ENCODE peak calls at places on chromosomes 13 and 19, in seven cellular contexts. O is cardiac muscle cell, G is left ventricle myocardium inferior, D is PC-3, V is heart right ventricle, S is psoas muscle, H is ovary. Y is an unnamed sample.

GRCh38 chr13:50274181-50274580 is 258.9 kb downstream of the KCNRG start:
- DNase-seq in O (no peak), D (no peak), G (no peak), V (no peak), H (no peak), S (no peak), Y (no peak)

GRCh38 chr19:19591133-19591825 is 27.2 kb downstream of the PBX4 start:
- DNase-seq in O (no peak), G (no peak), D (peak; percentile 95), S (no peak), H (no peak), V (no peak), Y (peak; percentile 8)

GRCh38 chr13:60267498-60268202 is 103.9 kb upstream of the DIAPH3 start:
- DNase-seq in D (no peak), H (no peak), V (no peak), O (peak; percentile 70), G (no peak), S (no peak), Y (peak; percentile 37)

GRCh38 chr19:45499196-45500180 is 1.2 kb downstream of the PPM1N start:
- DNase-seq in O (peak; percentile 49), V (peak; percentile 45), G (no peak), D (peak; percentile 42), S (peak; percentile 80), H (no peak), Y (peak; percentile 67)

GRCh38 chr19:42942187-42942789 is 5.3 kb upstream of the PSG7 start:
- DNase-seq in H (no peak), D (peak; percentile 44), V (no peak), G (no peak), O (no peak), S (no peak), Y (no peak)

GRCh38 chr13:43305416-43305815 is 282.0 kb downstream of the DNAJC15 start:
- DNase-seq in S (no peak), D (peak; percentile 56), G (no peak), V (no peak), H (no peak), O (no peak), Y (no peak)

GRCh38 chr13:48750588-48751383 is 97.1 kb downstream of the CYSLTR2 start:
- DNase-seq in D (no peak), V (peak; percentile 42), S (peak; percentile 60), H (peak; percentile 74), G (peak; percentile 48), O (no peak), Y (no peak)

GRCh38 chr19:34313188-34313587 is 51.8 kb upstream of the GPI start:
- DNase-seq in H (no peak), O (no peak), S (no peak), D (peak; percentile 13), V (no peak), G (no peak), Y (no peak)

GRCh38 chr13:49421391-49421790 is 22.5 kb downstream of the CAB39L start:
- DNase-seq in H (no peak), D (peak; percentile 29), V (no peak), O (peak; percentile 11), G (no peak), S (no peak), Y (no peak)

GRCh38 chr19:57664269-57665127 is 4.2 kb upstream of the ZSCAN4 start:
- DNase-seq in D (peak; percentile 31), O (peak; percentile 88), H (peak; percentile 39), V (peak; percentile 68), S (peak; percentile 64), G (peak; percentile 66), Y (peak; percentile 31)

GRCh38 chr13:36882829-36883390 is 37.1 kb downstream of the SMAD9 start:
- DNase-seq in G (no peak), O (no peak), S (no peak), V (no peak), D (no peak), H (no peak), Y (no peak)

GRCh38 chr13:32150794-32151193 is 119.2 kb downstream of the FRY start:
- DNase-seq in D (no peak), V (peak; percentile 73), H (peak; percentile 80), O (no peak), G (peak; percentile 78), S (peak; percentile 82), Y (no peak)

GRCh38 chr19:39514840-39515550 is at the start of gene SELENOV:
- DNase-seq in G (no peak), H (peak; percentile 20), V (no peak), S (no peak), D (no peak), O (peak; percentile 43), Y (no peak)

GRCh38 chr13:89686171-89686570 is 1661.3 kb upstream of the MIR17HG start:
- DNase-seq in V (no peak), H (no peak), S (no peak), O (no peak), D (no peak), G (no peak), Y (no peak)

GRCh38 chr13:46751811-46752635 is 44.9 kb downstream of the ESD start:
- DNase-seq in S (no peak), V (no peak), H (no peak), G (no peak), D (no peak), O (no peak), Y (no peak)

GRCh38 chr19:38290631-38291147 is 13.4 kb upstream of the C19orf33 start:
- DNase-seq in V (no peak), O (no peak), D (peak; percentile 97), G (no peak), S (no peak), H (no peak), Y (peak; percentile 76)

GRCh38 chr19:1770866-1771576 is 17.7 kb downstream of the ONECUT3 start:
- DNase-seq in O (no peak), D (no peak), G (no peak), V (no peak), H (no peak), S (no peak), Y (no peak)

GRCh38 chr19:43524922-43525835 is 1.8 kb downstream of the ETHE1 start:
- DNase-seq in S (no peak), H (peak; percentile 57), D (peak; percentile 66), G (peak; percentile 49), O (peak; percentile 54), V (peak; percentile 43), Y (peak; percentile 60)

GRCh38 chr19:14683439-14683838 is 6.4 kb upstream of the ZNF333 start:
- DNase-seq in D (no peak), H (no peak), V (no peak), O (no peak), G (no peak), S (no peak), Y (no peak)

GRCh38 chr19:54159352-54160181 is at the start of gene LENG1:
- DNase-seq in D (peak; percentile 100), G (peak; percentile 99), O (peak; percentile 100), V (peak; percentile 96), H (peak; percentile 100), S (peak; percentile 99), Y (peak; percentile 100)

GRCh38 chr13:106685142-106685541 is 117.2 kb upstream of the ARGLU1 start:
- DNase-seq in D (no peak), O (no peak), G (no peak), V (no peak), H (no peak), S (no peak), Y (no peak)

GRCh38 chr13:106678646-106679045 is 110.7 kb upstream of the ARGLU1 start:
- DNase-seq in D (no peak), O (no peak), V (no peak), G (no peak), H (no peak), S (no peak), Y (no peak)

GRCh38 chr13:106683918-106684317 is 116.0 kb upstream of the ARGLU1 start:
- DNase-seq in H (no peak), V (no peak), O (no peak), S (no peak), G (no peak), D (no peak), Y (no peak)

GRCh38 chr13:106683179-106683578 is 115.2 kb upstream of the ARGLU1 start:
- DNase-seq in G (no peak), S (no peak), H (no peak), O (no peak), D (no peak), V (no peak), Y (no peak)

GRCh38 chr13:106680796-106681482 is 113.0 kb upstream of the ARGLU1 start:
- DNase-seq in H (no peak), S (no peak), D (no peak), V (peak; percentile 23), G (no peak), O (no peak), Y (no peak)
- H3K27ac ChIP-seq in H (no peak overlapping the region), S (no peak overlapping the region), D (no peak overlapping the region), V (peak overlapping the region; percentile 16), G (peak overlapping the region; percentile 53), O (no peak overlapping the region), Y (no peak overlapping the region)

DNA sequence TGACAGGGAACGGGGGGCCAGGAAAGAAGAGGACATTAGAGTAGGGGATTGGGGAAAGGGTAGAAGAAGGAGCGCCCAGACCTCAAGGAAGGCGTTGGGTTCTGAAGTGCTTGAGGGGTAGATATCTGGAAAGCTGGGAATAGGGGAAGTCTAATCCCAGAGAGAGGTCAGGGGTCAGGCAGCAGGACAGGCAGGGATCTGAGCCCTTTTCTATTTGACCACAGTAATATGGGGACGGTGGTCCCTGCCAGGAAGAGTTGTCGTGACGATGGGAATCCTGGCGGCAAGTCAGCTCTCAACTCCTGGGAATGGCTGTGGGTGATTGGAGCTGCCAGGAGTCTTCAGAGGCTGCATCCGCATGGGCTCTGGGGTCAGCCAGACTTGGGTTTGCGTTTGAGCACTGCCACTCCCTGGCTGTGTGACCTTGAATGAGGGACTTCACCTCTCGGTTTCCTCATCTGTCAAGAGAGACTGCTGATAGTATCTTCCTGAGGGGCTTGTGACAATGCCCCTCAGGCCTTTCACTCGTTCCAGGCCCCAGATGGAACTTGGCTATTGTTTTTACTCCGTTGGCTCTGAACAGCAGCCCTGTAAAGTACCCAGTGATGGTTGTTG is 1.3 kb downstream of the AP2A1 start:
- DNase-seq in O (no peak), D (no peak), V (no peak), S (no peak), H (no peak), G (no peak), Y (no peak)
- H3K4me3 ChIP-seq in O (peak overlapping the region; percentile 95), D (peak overlapping the region; percentile 81), V (peak overlapping the region; percentile 81), S (peak overlapping the region; percentile 82), H (peak overlapping the region; percentile 97), G (peak overlapping the region; percentile 92), Y (no peak overlapping the region)

GRCh38 chr19:56155124-56155687 is 14.1 kb downstream of the ZNF444 start:
- DNase-seq in G (no peak), D (no peak), S (no peak), V (peak; percentile 36), H (no peak), O (no peak), Y (peak; percentile 51)
- TF ChIP-seq CTCF in G (peak; percentile 58), D (peak; percentile 57), S (peak; percentile 43), V (peak; percentile 53), H (no peak), O (peak; percentile 41), Y (no peak)

GRCh38 chr13:76636881-76637280 is 249.3 kb downstream of the KCTD12 start:
- DNase-seq in S (no peak), G (no peak), V (no peak), H (no peak), O (no peak), D (no peak), Y (no peak)

GRCh38 chr13:76635232-76636021 is 250.8 kb downstream of the KCTD12 start:
- DNase-seq in V (no peak), S (no peak), H (no peak), G (no peak), O (no peak), D (no peak), Y (no peak)

GRCh38 chr13:76634431-76635191 is 251.6 kb downstream of the KCTD12 start:
- DNase-seq in D (no peak), V (no peak), G (no peak), O (peak; percentile 17), H (no peak), S (no peak), Y (no peak)

GRCh38 chr13:76630629-76631028 is 255.6 kb downstream of the KCTD12 start:
- DNase-seq in G (no peak), D (no peak), H (no peak), V (no peak), O (no peak), S (no peak), Y (no peak)

GRCh38 chr13:76632388-76633044 is 253.7 kb downstream of the KCTD12 start:
- DNase-seq in H (no peak), G (no peak), D (no peak), S (no peak), V (no peak), O (peak; percentile 81), Y (no peak)
- H3K27ac ChIP-seq in H (no peak overlapping the region), G (no peak overlapping the region), D (no peak overlapping the region), S (no peak overlapping the region), V (no peak overlapping the region), O (no peak overlapping the region), Y (no peak overlapping the region)